ENCODE peak calls at places on chromosome 13, in four cellular contexts. R is lung; M is neural progenitor cell; Z is effector memory CD4-positive, alpha-beta T cell. N is an unnamed sample. For H3K36me3 and H3K4me1, the result is how much of the 10 kb centered on the place peaks cover.

GRCh38 chr13:39484506-39485313 is 118.3 kb downstream of the LHFPL6 start:
- DNase-seq in Z (no peak), R (no peak), M (no peak), N (no peak)

GRCh38 chr13:43878897-43879322 is 630 bp downstream of the CCDC122 start:
- DNase-seq in Z (no peak), R (peak), M (peak), N (peak)

GRCh38 chr13:50724913-50725312 is 118.6 kb downstream of the DLEU7 start:
- DNase-seq in M (no peak), Z (no peak), R (no peak), N (no peak)

GRCh38 chr13:33722216-33722900 is 95.6 kb upstream of the RFC3 start:
- DNase-seq in R (no peak), Z (no peak), M (no peak), N (no peak)

GRCh38 chr13:58963321-58963720 is 1200.4 kb downstream of the DIAPH3 start:
- DNase-seq in M (no peak), R (no peak), Z (no peak), N (no peak)

GRCh38 chr13:30388401-30389283 is 33.7 kb upstream of the UBE2L5 start:
- DNase-seq in Z (no peak), M (peak), R (no peak), N (peak)

GRCh38 chr13:104014803-104015645 is 948.8 kb upstream of the SLC10A2 start:
- DNase-seq in R (no peak), M (no peak), Z (no peak), N (no peak)

GRCh38 chr13:110921695-110922094 is 6.8 kb upstream of the ANKRD10 start:
- DNase-seq in R (no peak), Z (no peak), M (peak), N (no peak)

GRCh38 chr13:68176486-68176885 is 946.4 kb upstream of the PCDH9 start:
- DNase-seq in R (no peak), M (no peak), Z (no peak), N (no peak)

GRCh38 chr13:63208811-63209210 is 1793.2 kb upstream of the PCDH20 start:
- DNase-seq in M (no peak), Z (no peak), R (no peak), N (no peak)

GRCh38 chr13:26202365-26202972 is 19.6 kb downstream of the RNF6 start:
- DNase-seq in R (no peak), Z (no peak), M (no peak), N (no peak)

GRCh38 chr13:28754698-28755545 is 36.2 kb upstream of the SLC46A3 start:
- DNase-seq in M (no peak), Z (no peak), R (peak), N (no peak)

GRCh38 chr13:107870400-107870799 is 344.9 kb downstream of the LIG4 start:
- DNase-seq in Z (no peak), R (no peak), M (no peak), N (no peak)

GRCh38 chr13:27826379-27827353 is 34.4 kb downstream of the GSX1 start:
- DNase-seq in M (peak), R (peak), Z (peak), N (no peak)

GRCh38 chr13:61086052-61086451 is 329.6 kb downstream of the PCDH20 start:
- DNase-seq in M (no peak), Z (no peak), R (no peak), N (no peak)

GRCh38 chr13:44259045-44260042 is 114.3 kb upstream of the SERP2 start:
- DNase-seq in M (no peak), Z (peak), R (peak), N (no peak)

GRCh38 chr13:74443623-74444022 is 309.4 kb upstream of the KLF12 start:
- DNase-seq in Z (no peak), M (no peak), R (no peak), N (no peak)

GRCh38 chr13:33637978-33638743 is 179.8 kb upstream of the RFC3 start:
- DNase-seq in M (no peak), R (no peak), Z (no peak), N (no peak)

GRCh38 chr13:65856464-65856863 is 1373.7 kb downstream of the PCDH9 start:
- DNase-seq in R (no peak), Z (no peak), M (no peak), N (no peak)

GRCh38 chr13:73173160-73173905 is 114.5 kb downstream of the KLF5 start:
- DNase-seq in M (no peak), R (no peak), Z (no peak), N (no peak)

GRCh38 chr13:92221916-92222315 is 823.5 kb downstream of the GPC5 start:
- DNase-seq in Z (no peak), R (no peak), M (peak), N (no peak)

DNA sequence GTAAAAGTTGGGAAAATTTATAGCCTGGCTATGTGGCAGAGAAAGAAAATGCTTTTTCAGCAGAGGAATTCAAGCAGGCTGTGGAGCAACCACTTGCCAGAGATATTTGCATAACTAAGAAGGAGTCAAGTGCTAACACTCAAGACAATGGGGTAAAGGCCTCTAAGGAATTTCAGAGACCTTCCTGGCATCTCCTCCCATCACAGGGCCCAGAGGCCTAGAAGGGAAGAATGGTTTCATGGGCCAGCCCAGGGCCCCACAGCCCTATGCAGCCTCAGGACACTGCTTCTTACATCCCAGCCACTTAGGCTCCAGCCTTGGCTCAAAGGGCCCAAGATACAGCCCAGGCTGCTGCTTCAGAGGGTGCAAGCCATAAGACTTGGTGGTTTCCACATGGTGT is 14.3 kb downstream of the SLC15A1 start:
- DNase-seq in Z (no peak), M (no peak), R (no peak), N (no peak)
- H3K36me3 ChIP-seq in Z (under half), M (under half), R (under half), N (under half)

GRCh38 chr13:21009036-21009435 is 52.4 kb downstream of the LATS2 start:
- DNase-seq in Z (no peak), R (no peak), M (no peak), N (no peak)
- H3K4me1 ChIP-seq in Z (under half), R (half or more), M (under half), N (under half)

DNA sequence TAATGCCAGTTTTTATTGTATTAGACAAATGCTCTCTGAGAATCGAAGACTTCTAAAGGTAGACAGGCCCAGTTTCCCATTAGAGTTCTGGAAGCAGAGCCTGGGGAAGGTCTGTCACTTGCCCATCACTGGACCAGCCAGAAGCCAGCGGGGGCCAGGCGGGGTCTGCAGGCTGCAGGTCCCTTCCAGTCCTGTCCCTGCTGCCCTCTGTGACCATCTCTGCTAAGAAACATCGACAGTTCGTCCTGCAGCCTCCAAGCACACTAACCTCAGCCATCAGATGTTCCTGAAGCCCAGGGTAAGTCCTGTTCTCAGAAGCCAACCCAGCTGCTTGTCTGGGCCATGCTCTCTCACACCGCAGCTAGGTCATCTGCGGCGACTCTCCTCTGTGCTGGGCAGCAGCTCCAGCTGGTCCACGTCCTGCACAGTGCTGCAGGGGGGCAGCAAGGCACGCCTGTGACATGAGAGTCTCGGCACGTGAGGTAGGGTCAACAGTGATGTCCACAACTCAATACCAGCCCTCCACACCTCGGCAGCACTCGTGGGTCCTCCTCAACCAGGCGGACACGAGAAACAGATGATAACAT is 2.9 kb upstream of the ADPRHL1 start:
- DNase-seq in M (no peak), Z (no peak), R (no peak), N (no peak)
- H3K36me3 ChIP-seq in M (under half), Z (under half), R (under half), N (under half)

GRCh38 chr13:46575843-46576242 is 22.9 kb downstream of the LRCH1 start:
- DNase-seq in Z (no peak), M (peak), R (no peak), N (no peak)

GRCh38 chr13:46577656-46578589 is 25.0 kb downstream of the LRCH1 start:
- DNase-seq in Z (no peak), R (no peak), M (no peak), N (no peak)

GRCh38 chr13:46582190-46582589 is 29.2 kb downstream of the LRCH1 start:
- DNase-seq in M (no peak), Z (no peak), R (no peak), N (no peak)

GRCh38 chr13:46578590-46578975 is 25.6 kb downstream of the LRCH1 start:
- DNase-seq in R (no peak), Z (no peak), M (no peak), N (no peak)

GRCh38 chr13:46580362-46580839 is 27.4 kb downstream of the LRCH1 start:
- DNase-seq in R (no peak), Z (no peak), M (peak), N (no peak)
- H3K4me1 ChIP-seq in R (under half), Z (under half), M (under half), N (under half)